ENCODE peak calls at places on chromosome 16, in four cellular contexts. Q is OCI-LY7, R is astrocyte, N is pancreas. X is an unnamed sample.

GRCh38 chr16:1533443-1533951 is at the start of gene TMEM204:
- DNase-seq in R (no peak), N (no peak), Q (no peak), X (no peak)

GRCh38 chr16:27326738-27327585 is 13.2 kb downstream of the IL4R start:
- DNase-seq in N (peak; percentile 68), Q (peak; percentile 38), R (peak; percentile 92), X (peak; percentile 32)

GRCh38 chr16:83253526-83253925 is 554.3 kb upstream of the HSBP1 start:
- DNase-seq in N (no peak), Q (no peak), R (no peak), X (no peak)

GRCh38 chr16:546909-547770 is 13.1 kb upstream of the PRR35 start:
- DNase-seq in R (no peak), Q (no peak), N (peak; percentile 88), X (no peak)

GRCh38 chr16:90046122-90046970 is 27.1 kb upstream of the DBNDD1 start:
- DNase-seq in R (no peak), N (no peak), Q (no peak), X (no peak)

GRCh38 chr16:35148748-35149147 is 1689.3 kb downstream of the TP53TG3F start:
- DNase-seq in R (no peak), N (no peak), Q (no peak), X (no peak)

GRCh38 chr16:26651464-26651863 is 415.3 kb upstream of the C16orf82 start:
- DNase-seq in Q (peak; percentile 94), N (no peak), R (no peak), X (no peak)

GRCh38 chr16:81706327-81707295 is 72.5 kb upstream of the PLCG2 start:
- DNase-seq in R (no peak), N (no peak), Q (no peak), X (no peak)

GRCh38 chr16:87924937-87925670 is 11.2 kb downstream of the CA5A start:
- DNase-seq in Q (no peak), N (no peak), R (no peak), X (no peak)

DNA sequence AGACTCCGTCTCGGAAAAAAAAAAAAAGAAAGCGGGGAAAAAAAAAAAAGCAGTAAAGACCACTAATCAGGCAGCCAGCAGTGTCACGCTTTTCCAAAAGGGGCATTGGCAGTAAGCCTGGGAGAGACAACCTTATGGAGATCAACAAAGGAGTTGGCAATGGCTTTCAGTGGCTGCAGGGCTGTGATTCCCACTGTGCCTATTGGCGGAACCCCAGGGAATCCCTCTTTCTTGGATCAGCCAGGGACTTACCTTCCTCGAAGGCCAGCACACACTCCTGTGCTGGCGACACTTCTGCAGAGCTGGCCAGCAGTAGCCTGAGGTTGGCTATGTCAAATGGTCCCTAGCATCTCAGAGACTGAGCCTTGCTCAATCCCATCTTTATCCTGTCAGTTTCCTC is 43.3 kb upstream of the ZFHX3 start:
- DNase-seq in N (no peak), Q (no peak), R (no peak), X (no peak)
- H3K4me3 ChIP-seq in N (no peak overlapping the region), Q (no peak overlapping the region), R (no peak overlapping the region), X (no peak overlapping the region)

DNA sequence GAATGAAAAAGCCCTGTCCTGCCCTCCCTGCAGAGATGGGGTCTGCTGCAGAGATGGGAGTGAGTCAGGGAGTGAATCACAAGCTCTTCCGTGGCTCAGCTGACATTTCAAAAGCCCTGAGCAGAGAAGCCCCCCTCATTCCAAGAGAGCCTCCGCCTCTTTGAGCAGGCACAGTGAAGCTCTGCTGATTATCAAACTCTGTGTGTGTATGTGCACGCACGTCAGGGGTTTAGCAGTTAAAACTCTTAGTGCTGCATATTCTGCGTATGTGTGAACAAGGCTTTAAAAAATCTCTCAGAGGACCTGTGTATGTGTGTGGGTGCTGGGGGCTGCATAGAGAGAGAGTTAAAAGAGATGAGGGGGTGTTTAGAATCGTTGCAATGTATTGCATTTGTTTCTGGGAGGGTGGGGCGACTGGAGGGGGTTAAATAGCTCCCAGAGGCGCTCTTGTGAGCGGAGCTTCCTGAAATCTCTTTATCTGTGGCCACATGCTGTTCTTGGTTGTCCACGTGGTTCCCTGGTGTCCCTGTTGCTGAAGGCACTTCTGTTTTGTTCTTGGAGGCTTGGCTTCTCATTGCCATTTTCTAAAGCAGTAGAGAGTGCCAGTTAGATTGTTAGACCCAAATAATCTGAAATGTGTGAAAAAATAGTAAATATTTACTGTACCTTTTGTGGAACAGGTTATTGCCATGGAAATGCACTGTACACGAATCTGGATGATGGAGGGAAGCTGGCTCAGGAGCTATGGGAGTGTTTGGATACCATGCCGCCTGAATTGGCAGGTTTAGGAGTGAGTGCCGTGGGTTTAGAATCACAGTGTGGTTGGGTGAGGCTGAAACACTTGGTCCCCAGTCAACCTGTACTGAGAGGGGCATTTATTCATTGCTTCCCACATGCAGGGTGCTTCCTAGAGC is 116.6 kb downstream of the PRKCB start:
- DNase-seq in R (peak; percentile 5), N (no peak), Q (no peak), X (peak; percentile 79)
- H3K4me3 ChIP-seq in R (no peak overlapping the region), N (no peak overlapping the region), Q (no peak overlapping the region), X (no peak overlapping the region)

GRCh38 chr16:68288252-68288650 is 22.5 kb downstream of the SLC7A6OS start:
- DNase-seq in R (no peak), Q (no peak), N (no peak), X (no peak)
- H3K4me3 ChIP-seq in R (no peak overlapping the region), Q (no peak overlapping the region), N (no peak overlapping the region), X (no peak overlapping the region)

GRCh38 chr16:85662976-85663830 is 25.6 kb downstream of the GINS2 start:
- DNase-seq in R (no peak), N (peak; percentile 40), Q (no peak), X (no peak)
- H3K4me3 ChIP-seq in R (no peak overlapping the region), N (no peak overlapping the region), Q (no peak overlapping the region), X (no peak overlapping the region)

GRCh38 chr16:67489401-67490083 is 6.2 kb upstream of the AGRP start:
- DNase-seq in R (no peak), N (no peak), Q (peak; percentile 25), X (no peak)
- H3K4me3 ChIP-seq in R (no peak overlapping the region), N (no peak overlapping the region), Q (peak overlapping the region; percentile 46), X (no peak overlapping the region)

X was measured in dorsolateral prefrontal cortex.